ENCODE peak calls at places on chromosome 5, in seven cellular contexts. N is H1, R is heart left ventricle, K is psoas muscle, D is lung, J is GM23248, O is HCT116. V is an unnamed sample.

GRCh38 chr5:12292610-12293204 is 388.5 kb upstream of the CTNND2 start:
- DNase-seq in N (no peak), R (no peak), D (no peak), J (peak; percentile 4), K (no peak), O (no peak), V (no peak)

GRCh38 chr5:157148734-157149615 is 6.3 kb upstream of the MED7 start:
- DNase-seq in J (peak; percentile 71), R (peak; percentile 48), N (peak; percentile 79), K (peak; percentile 27), O (peak; percentile 61), D (peak; percentile 76), V (peak; percentile 46)

GRCh38 chr5:54361683-54362411 is 51.5 kb upstream of the ARL15 start:
- DNase-seq in J (peak; percentile 61), R (peak; percentile 73), N (no peak), D (no peak), O (no peak), K (no peak), V (peak; percentile 21)

GRCh38 chr5:148186248-148187003 is 16.4 kb upstream of the SPINK6 start:
- DNase-seq in R (no peak), N (no peak), J (peak; percentile 80), K (no peak), D (no peak), O (no peak), V (no peak)

GRCh38 chr5:135207866-135208265 is 173.8 kb upstream of the PITX1 start:
- DNase-seq in N (no peak), J (no peak), R (no peak), D (no peak), K (no peak), O (no peak), V (no peak)

GRCh38 chr5:66639036-66639435 is 42.8 kb downstream of the MAST4 start:
- DNase-seq in O (no peak), K (no peak), J (no peak), D (no peak), N (no peak), R (no peak), V (no peak)

GRCh38 chr5:117760114-117760513 is 1185.5 kb upstream of the SEMA6A start:
- DNase-seq in D (no peak), J (no peak), N (no peak), O (no peak), R (no peak), K (no peak), V (no peak)

GRCh38 chr5:168528521-168529360 is at the start of gene FBLL1:
- DNase-seq in R (no peak), J (peak; percentile 47), D (no peak), K (no peak), N (peak; percentile 89), O (no peak), V (peak; percentile 31)

GRCh38 chr5:150263801-150264621 is 25.6 kb downstream of the CAMK2A start:
- DNase-seq in R (no peak), O (peak; percentile 70), D (no peak), K (peak; percentile 53), J (peak; percentile 92), N (no peak), V (no peak)

GRCh38 chr5:79806741-79807140 is 117.1 kb downstream of the CMYA5 start:
- DNase-seq in D (no peak), O (no peak), J (peak; percentile 7), N (no peak), K (no peak), R (no peak), V (no peak)

GRCh38 chr5:172607213-172607793 is 33.8 kb upstream of the NEURL1B start:
- DNase-seq in R (peak; percentile 78), N (no peak), O (no peak), D (no peak), K (peak; percentile 53), J (no peak), V (no peak)

GRCh38 chr5:180289433-180289832 is 2.5 kb downstream of the MAPK9 start:
- DNase-seq in K (no peak), R (no peak), O (no peak), J (peak; percentile 22), N (no peak), D (no peak), V (no peak)

GRCh38 chr5:131185523-131186104 is 14.9 kb downstream of the LYRM7 start:
- DNase-seq in O (no peak), N (no peak), J (no peak), D (no peak), R (no peak), K (no peak), V (no peak)

GRCh38 chr5:75325242-75325641 is 11.8 kb upstream of the HMGCR start:
- DNase-seq in J (no peak), O (no peak), K (no peak), N (no peak), D (no peak), R (no peak), V (no peak)

GRCh38 chr5:94113-94892 is 2.3 kb downstream of the PLEKHG4B start:
- DNase-seq in N (no peak), K (no peak), D (no peak), R (no peak), J (no peak), O (no peak), V (no peak)

GRCh38 chr5:92391-93220 is 638 bp downstream of the PLEKHG4B start:
- DNase-seq in N (no peak), R (no peak), K (no peak), O (no peak), J (no peak), D (no peak), V (no peak)

GRCh38 chr5:95241-95980 is 3.4 kb downstream of the PLEKHG4B start:
- DNase-seq in R (no peak), J (no peak), D (no peak), K (no peak), N (no peak), O (no peak), V (no peak)

GRCh38 chr5:91556-92263 is at the start of gene PLEKHG4B:
- DNase-seq in O (no peak), R (no peak), N (peak; percentile 96), K (no peak), D (no peak), J (peak; percentile 26), V (peak; percentile 49)

GRCh38 chr5:93221-93980 is 1.4 kb downstream of the PLEKHG4B start:
- DNase-seq in D (no peak), J (no peak), O (no peak), K (no peak), R (no peak), N (no peak), V (no peak)
- H3K4me3 ChIP-seq in D (no peak overlapping the region), J (no peak overlapping the region), O (no peak overlapping the region), K (no peak overlapping the region), R (no peak overlapping the region), N (peak overlapping the region; percentile 83), V (no peak overlapping the region)

GRCh38 chr5:141517321-141517720 is 28.4 kb downstream of the PCDHGC5 start:
- DNase-seq in R (no peak), D (no peak), O (no peak), N (no peak), K (no peak), J (no peak), V (no peak)

GRCh38 chr5:141514330-141515111 is 25.6 kb downstream of the PCDHGC5 start:
- DNase-seq in J (peak; percentile 73), N (no peak), K (peak; percentile 46), O (no peak), R (no peak), D (no peak), V (no peak)

GRCh38 chr5:141515141-141515540 is 26.3 kb downstream of the PCDHGC5 start:
- DNase-seq in N (no peak), D (no peak), O (no peak), R (no peak), K (no peak), J (no peak), V (no peak)

GRCh38 chr5:141516648-141517025 is 27.8 kb downstream of the PCDHGC5 start:
- DNase-seq in D (no peak), N (no peak), J (peak; percentile 91), R (peak; percentile 53), O (no peak), K (peak; percentile 38), V (no peak)

DNA sequence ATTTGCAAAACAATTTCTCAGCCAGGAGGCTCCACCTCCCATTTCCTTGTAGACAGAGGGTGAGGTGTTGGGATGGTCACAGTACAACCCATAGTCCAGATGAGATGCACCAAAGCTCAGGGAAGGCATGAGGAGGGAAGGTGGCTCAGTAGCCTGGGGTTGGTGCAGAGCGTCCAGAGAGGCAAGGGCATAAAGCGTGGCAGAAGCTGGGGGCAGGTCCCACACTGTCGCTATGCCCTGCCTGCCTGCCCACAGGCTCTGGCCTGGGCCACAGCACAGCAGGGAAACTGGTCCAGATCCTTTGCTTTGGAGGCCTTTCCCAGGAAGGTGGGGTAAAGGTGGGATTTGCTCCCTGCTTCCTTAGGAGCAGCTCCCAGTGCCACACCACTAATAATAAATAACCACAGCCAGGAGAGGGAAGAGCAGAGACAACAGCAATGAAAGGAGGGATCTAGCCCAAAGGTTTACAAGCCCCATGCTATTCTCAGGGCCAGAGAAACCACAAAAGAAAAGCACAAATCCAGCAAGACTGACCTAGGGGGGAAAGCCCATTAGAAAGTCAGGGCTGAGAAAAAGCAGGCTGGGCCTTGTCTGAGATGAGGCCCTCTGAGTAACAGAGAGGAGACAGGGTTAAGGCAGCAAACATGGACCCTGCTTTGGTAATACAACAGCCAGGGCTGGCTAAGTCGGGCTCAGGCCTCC is 27.2 kb downstream of the PCDHGC5 start:
- DNase-seq in D (no peak), J (no peak), R (no peak), N (no peak), K (no peak), O (no peak), V (no peak)
- H3K27ac ChIP-seq in D (no peak overlapping the region), J (peak overlapping the region; percentile 94), R (peak overlapping the region; percentile 96), N (no peak overlapping the region), K (peak overlapping the region; percentile 90), O (no peak overlapping the region), V (peak overlapping the region; percentile 3)

GRCh38 chr5:89397096-89397495 is 514.1 kb upstream of the MEF2C start:
- DNase-seq in O (no peak), N (no peak), R (no peak), K (no peak), J (peak; percentile 29), D (no peak), V (no peak)
- H3K4me1 ChIP-seq in O (no peaks in the 10 kb centered on the region), N (no peaks in the 10 kb centered on the region), R (peaks cover 4% of the 10 kb centered on the region), K (no peaks in the 10 kb centered on the region), J (peaks cover 28% of the 10 kb centered on the region), D (no peaks in the 10 kb centered on the region), V (peaks cover 1% of the 10 kb centered on the region)

DNA sequence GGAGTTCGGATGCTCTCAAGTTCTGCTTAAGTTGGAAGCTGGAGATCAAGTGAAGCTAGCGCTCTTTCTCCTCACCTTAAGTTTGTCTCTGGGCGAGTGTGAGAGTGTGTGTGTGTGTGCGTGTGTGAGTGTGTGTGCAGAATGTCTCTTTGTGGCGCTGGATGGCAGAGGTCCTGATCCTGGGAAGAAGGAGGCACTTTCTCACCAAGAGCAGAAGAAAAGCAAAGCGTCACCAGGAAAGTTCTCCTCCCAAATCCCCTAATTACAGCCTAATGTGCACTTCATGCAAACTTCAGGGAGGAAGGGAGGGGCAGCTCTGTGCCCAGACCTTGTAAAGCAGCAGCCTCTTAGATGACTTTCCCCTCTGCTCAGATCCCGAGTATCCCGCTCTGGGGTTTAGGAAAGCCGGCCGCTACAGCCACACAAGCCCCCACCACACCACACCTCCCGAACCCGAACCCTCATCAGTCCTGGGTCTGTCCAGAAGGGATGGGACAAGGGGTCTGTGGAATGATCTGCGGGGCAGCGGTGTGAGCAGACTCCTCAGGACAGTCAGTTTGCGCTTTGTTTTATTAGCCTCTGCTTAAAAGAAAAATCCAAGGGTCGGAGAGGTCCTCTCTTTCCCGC is at the start of gene HAPLN1:
- DNase-seq in R (peak; percentile 21), K (no peak), N (peak; percentile 64), O (no peak), J (peak; percentile 41), D (no peak), V (no peak)
- H3K4me3 ChIP-seq in R (peak within 1 kb of the TSS; percentile 63), K (peak within 1 kb of the TSS; percentile 59), N (peak within 1 kb of the TSS; percentile 71), O (peak within 1 kb of the TSS; percentile 60), J (peak within 1 kb of the TSS; percentile 75), D (no peak within 1 kb of the TSS), V (peak within 1 kb of the TSS; percentile 47)

V was measured in ovary.